ENCODE peak calls at places on chromosome 20, in ten cellular contexts. One of them, this sample, is unnamed. For H3K9me3 and H3K4me1, the result is how much of the 10 kb centered on the place peaks cover.

GRCh38 chr20:57877131-57877784 is 167.4 kb upstream of the PMEPA1 start:
- DNase-seq in K562: no peak
- DNase-seq in keratinocyte: no peak
- DNase-seq in breast epithelium: peak
- DNase-seq in mesenchymal stem cell: no peak
- DNase-seq in upper lobe of left lung: peak
- DNase-seq in heart left ventricle: no peak
- DNase-seq in left ventricle myocardium inferior: no peak
- DNase-seq in tibial artery: no peak
- DNase-seq in suprapubic skin: no peak
- DNase-seq in this sample: no peak

GRCh38 chr20:25573288-25574251 is 11.8 kb downstream of the NINL start:
- DNase-seq in K562: no peak
- DNase-seq in keratinocyte: no peak
- DNase-seq in breast epithelium: no peak
- DNase-seq in mesenchymal stem cell: no peak
- DNase-seq in upper lobe of left lung: no peak
- DNase-seq in heart left ventricle: no peak
- DNase-seq in left ventricle myocardium inferior: no peak
- DNase-seq in tibial artery: no peak
- DNase-seq in suprapubic skin: no peak
- DNase-seq in this sample: no peak

GRCh38 chr20:62065669-62066338 is at the start of gene TAF4:
- DNase-seq in K562: peak
- DNase-seq in keratinocyte: no peak
- DNase-seq in breast epithelium: peak
- DNase-seq in mesenchymal stem cell: peak
- DNase-seq in upper lobe of left lung: peak
- DNase-seq in heart left ventricle: peak
- DNase-seq in left ventricle myocardium inferior: peak
- DNase-seq in tibial artery: peak
- DNase-seq in suprapubic skin: no peak
- DNase-seq in this sample: peak

GRCh38 chr20:19764207-19764606 is 6.1 kb downstream of the RIN2 start:
- DNase-seq in K562: no peak
- DNase-seq in keratinocyte: no peak
- DNase-seq in breast epithelium: no peak
- DNase-seq in mesenchymal stem cell: peak
- DNase-seq in upper lobe of left lung: no peak
- DNase-seq in heart left ventricle: no peak
- DNase-seq in left ventricle myocardium inferior: no peak
- DNase-seq in tibial artery: no peak
- DNase-seq in suprapubic skin: no peak
- DNase-seq in this sample: no peak

GRCh38 chr20:61966492-61967244 is 99.0 kb downstream of the TAF4 start:
- DNase-seq in K562: no peak
- DNase-seq in keratinocyte: no peak
- DNase-seq in breast epithelium: no peak
- DNase-seq in mesenchymal stem cell: no peak
- DNase-seq in upper lobe of left lung: no peak
- DNase-seq in heart left ventricle: no peak
- DNase-seq in left ventricle myocardium inferior: no peak
- DNase-seq in tibial artery: no peak
- DNase-seq in suprapubic skin: no peak
- DNase-seq in this sample: no peak

GRCh38 chr20:63696311-63696627 is 183 bp upstream of the TNFRSF6B start:
- DNase-seq in K562: no peak
- DNase-seq in keratinocyte: peak
- DNase-seq in breast epithelium: no peak
- DNase-seq in mesenchymal stem cell: no peak
- DNase-seq in upper lobe of left lung: no peak
- DNase-seq in heart left ventricle: peak
- DNase-seq in left ventricle myocardium inferior: no peak
- DNase-seq in tibial artery: no peak
- DNase-seq in suprapubic skin: no peak
- DNase-seq in this sample: peak

GRCh38 chr20:19995220-19995863 is 21.8 kb upstream of the NAA20 start:
- DNase-seq in K562: peak
- DNase-seq in keratinocyte: no peak
- DNase-seq in breast epithelium: no peak
- DNase-seq in mesenchymal stem cell: peak
- DNase-seq in upper lobe of left lung: no peak
- DNase-seq in heart left ventricle: no peak
- DNase-seq in left ventricle myocardium inferior: no peak
- DNase-seq in tibial artery: no peak
- DNase-seq in suprapubic skin: no peak
- DNase-seq in this sample: no peak

GRCh38 chr20:57118107-57118769 is 148.2 kb downstream of the BMP7 start:
- DNase-seq in K562: no peak
- DNase-seq in keratinocyte: no peak
- DNase-seq in breast epithelium: no peak
- DNase-seq in mesenchymal stem cell: no peak
- DNase-seq in upper lobe of left lung: no peak
- DNase-seq in heart left ventricle: no peak
- DNase-seq in left ventricle myocardium inferior: no peak
- DNase-seq in tibial artery: no peak
- DNase-seq in suprapubic skin: no peak
- DNase-seq in this sample: no peak

GRCh38 chr20:64116541-64117423 is 9.4 kb upstream of the NPBWR2 start:
- DNase-seq in K562: no peak
- DNase-seq in keratinocyte: no peak
- DNase-seq in breast epithelium: no peak
- DNase-seq in mesenchymal stem cell: no peak
- DNase-seq in upper lobe of left lung: peak
- DNase-seq in heart left ventricle: no peak
- DNase-seq in left ventricle myocardium inferior: no peak
- DNase-seq in tibial artery: no peak
- DNase-seq in suprapubic skin: peak
- DNase-seq in this sample: no peak

GRCh38 chr20:50450961-50451752 is 59.0 kb upstream of the PTPN1 start:
- DNase-seq in K562: peak
- DNase-seq in keratinocyte: no peak
- DNase-seq in breast epithelium: no peak
- DNase-seq in mesenchymal stem cell: peak
- DNase-seq in upper lobe of left lung: peak
- DNase-seq in heart left ventricle: peak
- DNase-seq in left ventricle myocardium inferior: no peak
- DNase-seq in tibial artery: peak
- DNase-seq in suprapubic skin: no peak
- DNase-seq in this sample: no peak

GRCh38 chr20:51413753-51414323 is 128.7 kb downstream of the NFATC2 start:
- DNase-seq in K562: no peak
- DNase-seq in keratinocyte: no peak
- DNase-seq in breast epithelium: no peak
- DNase-seq in mesenchymal stem cell: no peak
- DNase-seq in upper lobe of left lung: no peak
- DNase-seq in heart left ventricle: no peak
- DNase-seq in left ventricle myocardium inferior: no peak
- DNase-seq in tibial artery: no peak
- DNase-seq in suprapubic skin: no peak
- DNase-seq in this sample: no peak

GRCh38 chr20:45822863-45823262 is 4.2 kb downstream of the TNNC2 start:
- DNase-seq in K562: no peak
- DNase-seq in keratinocyte: no peak
- DNase-seq in breast epithelium: no peak
- DNase-seq in mesenchymal stem cell: peak
- DNase-seq in upper lobe of left lung: peak
- DNase-seq in heart left ventricle: no peak
- DNase-seq in left ventricle myocardium inferior: no peak
- DNase-seq in tibial artery: no peak
- DNase-seq in suprapubic skin: no peak
- DNase-seq in this sample: peak

GRCh38 chr20:30912006-30912660 is 345.3 kb upstream of the DEFB115 start:
- DNase-seq in K562: peak
- DNase-seq in keratinocyte: no peak
- DNase-seq in breast epithelium: no peak
- DNase-seq in mesenchymal stem cell: no peak
- DNase-seq in upper lobe of left lung: no peak
- DNase-seq in heart left ventricle: no peak
- DNase-seq in left ventricle myocardium inferior: no peak
- DNase-seq in tibial artery: no peak
- DNase-seq in suprapubic skin: no peak
- DNase-seq in this sample: no peak

GRCh38 chr20:36917943-36918342 is 33.6 kb downstream of the SAMHD1 start:
- DNase-seq in K562: no peak
- DNase-seq in keratinocyte: no peak
- DNase-seq in breast epithelium: no peak
- DNase-seq in mesenchymal stem cell: no peak
- DNase-seq in upper lobe of left lung: no peak
- DNase-seq in heart left ventricle: no peak
- DNase-seq in left ventricle myocardium inferior: no peak
- DNase-seq in tibial artery: no peak
- DNase-seq in suprapubic skin: no peak
- DNase-seq in this sample: no peak
- H3K4me3 ChIP-seq in K562: no peak
- H3K4me3 ChIP-seq in keratinocyte: no peak
- H3K4me3 ChIP-seq in breast epithelium: no peak
- H3K4me3 ChIP-seq in mesenchymal stem cell: no peak
- H3K4me3 ChIP-seq in upper lobe of left lung: no peak
- H3K4me3 ChIP-seq in heart left ventricle: no peak
- H3K4me3 ChIP-seq in left ventricle myocardium inferior: no peak
- H3K4me3 ChIP-seq in tibial artery: no peak
- H3K4me3 ChIP-seq in suprapubic skin: no peak
- H3K4me3 ChIP-seq in this sample: no peak

GRCh38 chr20:2305479-2305878 is 9.7 kb downstream of the TGM3 start:
- DNase-seq in K562: no peak
- DNase-seq in keratinocyte: no peak
- DNase-seq in breast epithelium: no peak
- DNase-seq in mesenchymal stem cell: no peak
- DNase-seq in upper lobe of left lung: no peak
- DNase-seq in heart left ventricle: no peak
- DNase-seq in left ventricle myocardium inferior: no peak
- DNase-seq in tibial artery: no peak
- DNase-seq in suprapubic skin: no peak
- DNase-seq in this sample: no peak
- H3K9me3 ChIP-seq in K562: under half
- H3K9me3 ChIP-seq in keratinocyte: under half
- H3K9me3 ChIP-seq in breast epithelium: under half
- H3K9me3 ChIP-seq in mesenchymal stem cell: under half
- H3K9me3 ChIP-seq in upper lobe of left lung: under half
- H3K9me3 ChIP-seq in heart left ventricle: under half
- H3K9me3 ChIP-seq in left ventricle myocardium inferior: under half
- H3K9me3 ChIP-seq in tibial artery: under half
- H3K9me3 ChIP-seq in suprapubic skin: under half
- H3K9me3 ChIP-seq in this sample: under half

GRCh38 chr20:48019940-48020339 is 234.7 kb upstream of the SULF2 start:
- DNase-seq in K562: no peak
- DNase-seq in keratinocyte: no peak
- DNase-seq in breast epithelium: no peak
- DNase-seq in mesenchymal stem cell: no peak
- DNase-seq in upper lobe of left lung: no peak
- DNase-seq in heart left ventricle: peak
- DNase-seq in left ventricle myocardium inferior: no peak
- DNase-seq in tibial artery: no peak
- DNase-seq in suprapubic skin: no peak
- DNase-seq in this sample: no peak
- H3K4me1 ChIP-seq in K562: under half
- H3K4me1 ChIP-seq in keratinocyte: under half
- H3K4me1 ChIP-seq in breast epithelium: under half
- H3K4me1 ChIP-seq in mesenchymal stem cell: under half
- H3K4me1 ChIP-seq in upper lobe of left lung: under half
- H3K4me1 ChIP-seq in heart left ventricle: under half
- H3K4me1 ChIP-seq in left ventricle myocardium inferior: under half
- H3K4me1 ChIP-seq in tibial artery: under half
- H3K4me1 ChIP-seq in suprapubic skin: under half
- H3K4me1 ChIP-seq in this sample: under half

GRCh38 chr20:53923745-53924369 is 146.5 kb downstream of the BCAS1 start:
- DNase-seq in K562: no peak
- DNase-seq in keratinocyte: no peak
- DNase-seq in breast epithelium: no peak
- DNase-seq in mesenchymal stem cell: no peak
- DNase-seq in upper lobe of left lung: no peak
- DNase-seq in heart left ventricle: no peak
- DNase-seq in left ventricle myocardium inferior: no peak
- DNase-seq in tibial artery: no peak
- DNase-seq in suprapubic skin: peak
- DNase-seq in this sample: no peak

GRCh38 chr20:53927990-53928389 is 142.4 kb downstream of the BCAS1 start:
- DNase-seq in K562: no peak
- DNase-seq in keratinocyte: no peak
- DNase-seq in breast epithelium: no peak
- DNase-seq in mesenchymal stem cell: no peak
- DNase-seq in upper lobe of left lung: no peak
- DNase-seq in heart left ventricle: no peak
- DNase-seq in left ventricle myocardium inferior: no peak
- DNase-seq in tibial artery: no peak
- DNase-seq in suprapubic skin: peak
- DNase-seq in this sample: no peak

GRCh38 chr20:53925651-53926401 is 144.6 kb downstream of the BCAS1 start:
- DNase-seq in K562: no peak
- DNase-seq in keratinocyte: no peak
- DNase-seq in breast epithelium: no peak
- DNase-seq in mesenchymal stem cell: no peak
- DNase-seq in upper lobe of left lung: no peak
- DNase-seq in heart left ventricle: no peak
- DNase-seq in left ventricle myocardium inferior: no peak
- DNase-seq in tibial artery: no peak
- DNase-seq in suprapubic skin: peak
- DNase-seq in this sample: no peak

GRCh38 chr20:53929399-53929798 is 141.0 kb downstream of the BCAS1 start:
- DNase-seq in K562: no peak
- DNase-seq in keratinocyte: no peak
- DNase-seq in breast epithelium: no peak
- DNase-seq in mesenchymal stem cell: no peak
- DNase-seq in upper lobe of left lung: no peak
- DNase-seq in heart left ventricle: no peak
- DNase-seq in left ventricle myocardium inferior: no peak
- DNase-seq in tibial artery: no peak
- DNase-seq in suprapubic skin: peak
- DNase-seq in this sample: no peak

GRCh38 chr20:53926428-53927028 is 143.9 kb downstream of the BCAS1 start:
- DNase-seq in K562: peak
- DNase-seq in keratinocyte: peak
- DNase-seq in breast epithelium: no peak
- DNase-seq in mesenchymal stem cell: peak
- DNase-seq in upper lobe of left lung: peak
- DNase-seq in heart left ventricle: no peak
- DNase-seq in left ventricle myocardium inferior: no peak
- DNase-seq in tibial artery: no peak
- DNase-seq in suprapubic skin: peak
- DNase-seq in this sample: no peak
- H3K4me3 ChIP-seq in K562: no peak
- H3K4me3 ChIP-seq in keratinocyte: no peak
- H3K4me3 ChIP-seq in breast epithelium: no peak
- H3K4me3 ChIP-seq in mesenchymal stem cell: no peak
- H3K4me3 ChIP-seq in upper lobe of left lung: no peak
- H3K4me3 ChIP-seq in heart left ventricle: no peak
- H3K4me3 ChIP-seq in left ventricle myocardium inferior: no peak
- H3K4me3 ChIP-seq in tibial artery: no peak
- H3K4me3 ChIP-seq in suprapubic skin: no peak
- H3K4me3 ChIP-seq in this sample: no peak

DNA sequence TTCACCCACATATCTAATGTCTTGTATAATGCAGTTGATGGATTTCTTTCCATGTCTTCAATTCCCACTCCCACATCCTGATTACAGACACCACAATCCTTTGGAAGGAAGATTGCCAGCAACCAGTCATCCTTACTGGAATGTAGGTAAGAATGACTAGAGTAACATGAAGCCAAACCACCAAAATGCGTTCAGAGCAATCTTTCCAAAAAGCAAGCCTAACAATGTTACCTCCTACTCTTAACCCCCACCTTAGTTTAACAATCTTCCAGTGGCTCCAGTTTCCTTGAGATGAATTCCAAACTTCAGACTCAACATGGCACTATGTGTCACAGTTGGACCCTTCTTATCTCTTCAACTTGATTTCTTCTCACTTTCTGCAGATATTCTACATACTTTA is 685.6 kb downstream of the DOK5 start:
- DNase-seq in K562: no peak
- DNase-seq in keratinocyte: peak
- DNase-seq in breast epithelium: no peak
- DNase-seq in mesenchymal stem cell: no peak
- DNase-seq in upper lobe of left lung: no peak
- DNase-seq in heart left ventricle: no peak
- DNase-seq in left ventricle myocardium inferior: no peak
- DNase-seq in tibial artery: no peak
- DNase-seq in suprapubic skin: no peak
- DNase-seq in this sample: no peak
- H3K9me3 ChIP-seq in K562: under half
- H3K9me3 ChIP-seq in keratinocyte: under half
- H3K9me3 ChIP-seq in breast epithelium: under half
- H3K9me3 ChIP-seq in mesenchymal stem cell: under half
- H3K9me3 ChIP-seq in upper lobe of left lung: under half
- H3K9me3 ChIP-seq in heart left ventricle: under half
- H3K9me3 ChIP-seq in left ventricle myocardium inferior: under half
- H3K9me3 ChIP-seq in tibial artery: under half
- H3K9me3 ChIP-seq in suprapubic skin: under half
- H3K9me3 ChIP-seq in this sample: under half